ENCODE peak calls at places on chromosomes 3 and 15, in nine cellular contexts. I, X, H, D, T, K, E, S and G are unnamed samples.

GRCh38 chr15:81126887-81127286 is 7.2 kb upstream of the CFAP161 start:
- DNase-seq in I (no peak), X (no peak), H (no peak), D (no peak), T (no peak), K (no peak), E (no peak), S (no peak), G (no peak)

GRCh38 chr3:129764090-129764489 is 129.4 kb downstream of the TMCC1 start:
- DNase-seq in I (no peak), X (no peak), H (no peak), D (no peak), T (no peak), K (no peak), E (no peak), S (no peak), G (no peak)

GRCh38 chr3:52831500-52832301 is 1.2 kb upstream of the ITIH4 start:
- DNase-seq in I (peak), X (no peak), H (peak), D (no peak), T (no peak), K (no peak), E (no peak), S (peak), G (no peak)

GRCh38 chr3:183386651-183387050 is 41.8 kb downstream of the MCF2L2 start:
- DNase-seq in I (no peak), X (no peak), H (no peak), D (no peak), T (no peak), K (no peak), E (no peak), S (no peak), G (no peak)

GRCh38 chr3:42755681-42756578 is 17.1 kb downstream of the CCDC13 start:
- DNase-seq in I (no peak), X (peak), H (peak), D (no peak), T (no peak), K (no peak), E (peak), S (peak), G (no peak)

GRCh38 chr15:89814112-89814742 is 425 bp downstream of the ANPEP start:
- DNase-seq in I (no peak), X (no peak), H (peak), D (no peak), T (no peak), K (no peak), E (peak), S (no peak), G (no peak)

GRCh38 chr3:182697345-182697919 is 95.9 kb upstream of the ATP11B start:
- DNase-seq in I (no peak), X (no peak), H (no peak), D (no peak), T (no peak), K (peak), E (no peak), S (no peak), G (no peak)

GRCh38 chr3:118987466-118987865 is 47.2 kb downstream of the IGSF11 start:
- DNase-seq in I (no peak), X (no peak), H (peak), D (no peak), T (no peak), K (no peak), E (no peak), S (peak), G (no peak)

GRCh38 chr3:197432407-197433127 is 123.2 kb downstream of the BDH1 start:
- DNase-seq in I (no peak), X (no peak), H (peak), D (no peak), T (no peak), K (no peak), E (no peak), S (peak), G (no peak)

GRCh38 chr3:119792270-119792669 is 10.4 kb downstream of the NR1I2 start:
- DNase-seq in I (no peak), X (no peak), H (no peak), D (no peak), T (no peak), K (no peak), E (no peak), S (no peak), G (no peak)

GRCh38 chr15:29656636-29657475 is 165.4 kb downstream of the TJP1 start:
- DNase-seq in I (no peak), X (no peak), H (peak), D (no peak), T (peak), K (peak), E (no peak), S (no peak), G (no peak)

GRCh38 chr15:67086650-67086941 is 21.2 kb downstream of the SMAD3 start:
- DNase-seq in I (no peak), X (no peak), H (no peak), D (no peak), T (no peak), K (no peak), E (no peak), S (no peak), G (no peak)

GRCh38 chr3:50296721-50297383 is 2.4 kb downstream of the HYAL3 start:
- DNase-seq in I (no peak), X (peak), H (no peak), D (no peak), T (no peak), K (no peak), E (no peak), S (no peak), G (no peak)

GRCh38 chr15:33720952-33721351 is 247.3 kb upstream of the CHRM5 start:
- DNase-seq in I (no peak), X (no peak), H (peak), D (no peak), T (no peak), K (no peak), E (no peak), S (peak), G (no peak)

GRCh38 chr15:79154491-79155182 is 64.1 kb upstream of the RASGRF1 start:
- DNase-seq in I (no peak), X (no peak), H (no peak), D (no peak), T (no peak), K (no peak), E (no peak), S (peak), G (no peak)

GRCh38 chr15:25092661-25093060 is 137.9 kb downstream of the SNRPN start:
- DNase-seq in I (no peak), X (no peak), H (no peak), D (no peak), T (no peak), K (no peak), E (no peak), S (peak), G (no peak)

GRCh38 chr3:157695586-157695985 is 192.4 kb upstream of the VEPH1 start:
- DNase-seq in I (no peak), X (no peak), H (no peak), D (no peak), T (no peak), K (no peak), E (no peak), S (peak), G (no peak)

GRCh38 chr15:43775411-43775965 is 1.3 kb downstream of the ELL3 start:
- DNase-seq in I (no peak), X (no peak), H (no peak), D (no peak), T (peak), K (peak), E (no peak), S (peak), G (no peak)

GRCh38 chr3:58260261-58260731 is 22.7 kb downstream of the ABHD6 start:
- DNase-seq in I (no peak), X (no peak), H (no peak), D (no peak), T (no peak), K (no peak), E (no peak), S (peak), G (no peak)

GRCh38 chr3:165464736-165465135 is 268.6 kb upstream of the SLITRK3 start:
- DNase-seq in I (no peak), X (no peak), H (peak), D (no peak), T (no peak), K (no peak), E (no peak), S (peak), G (no peak)

GRCh38 chr3:52851348-52851747 is 16.5 kb upstream of the MUSTN1 start:
- DNase-seq in I (no peak), X (peak), H (peak), D (peak), T (peak), K (no peak), E (peak), S (peak), G (peak)

GRCh38 chr3:67418539-67419529 is 235.6 kb downstream of the SUCLG2 start:
- DNase-seq in I (no peak), X (no peak), H (peak), D (no peak), T (no peak), K (no peak), E (no peak), S (no peak), G (no peak)

GRCh38 chr3:98565237-98565643 is 28.2 kb downstream of the CPOX start:
- DNase-seq in I (no peak), X (no peak), H (no peak), D (no peak), T (no peak), K (no peak), E (no peak), S (peak), G (no peak)

GRCh38 chr15:38598749-38599148 is 34.1 kb upstream of the RASGRP1 start:
- DNase-seq in I (no peak), X (no peak), H (no peak), D (no peak), T (no peak), K (no peak), E (no peak), S (no peak), G (no peak)

GRCh38 chr3:71127052-71127451 is 456.5 kb downstream of the FOXP1 start:
- DNase-seq in I (no peak), X (no peak), H (peak), D (no peak), T (no peak), K (no peak), E (no peak), S (no peak), G (no peak)

GRCh38 chr15:26891448-26891881 is 24.6 kb downstream of the GABRA5 start:
- DNase-seq in I (no peak), X (peak), H (peak), D (peak), T (peak), K (peak), E (peak), S (peak), G (no peak)

GRCh38 chr3:33787328-33788009 is 11.0 kb upstream of the PDCD6IP start:
- DNase-seq in I (peak), X (peak), H (peak), D (no peak), T (peak), K (peak), E (peak), S (peak), G (peak)